ENCODE peak calls at places on chromosomes 4 and X, in nine cellular contexts. A is COR-L47, Q is GM19239, G is amniotic stem cell, F is activated T-cell treated with anti-CD3 and anti-CD28 coated beads for 4 hours, Z is left ventricle myocardium superior, V is psoas muscle, I is Calu3, R is dorsolateral prefrontal cortex. X is an unnamed sample.

GRCh38 chrX:50920132-50920531 is 9.6 kb downstream of the BMP15 start:
- DNase-seq in V (no peak), A (no peak), Z (no peak), R (no peak), G (no peak), F (no peak), Q (no peak), I (peak; percentile 10), X (no peak)

GRCh38 chr4:123640271-123640670 is 243.7 kb downstream of the SPRY1 start:
- DNase-seq in F (no peak), G (no peak), Z (no peak), R (no peak), Q (no peak), V (no peak), I (no peak), A (no peak), X (no peak)

GRCh38 chrX:134237363-134237702 is 351 bp downstream of the CCDC160 start:
- DNase-seq in Q (no peak), V (no peak), F (no peak), I (peak; percentile 11), R (peak; percentile 42), A (no peak), G (no peak), Z (no peak), X (no peak)

GRCh38 chrX:123171781-123172180 is 12.3 kb upstream of the GRIA3 start:
- DNase-seq in I (no peak), F (no peak), R (no peak), Q (no peak), V (no peak), G (no peak), Z (no peak), A (no peak), X (no peak)

GRCh38 chrX:147900349-147900748 is 11.4 kb upstream of the FMR1 start:
- DNase-seq in I (no peak), A (no peak), Q (no peak), Z (no peak), V (no peak), F (no peak), G (no peak), R (no peak), X (peak; percentile 6)

GRCh38 chr4:66357316-66357715 is 687.0 kb upstream of the EPHA5 start:
- DNase-seq in G (no peak), Q (no peak), Z (no peak), A (no peak), R (no peak), I (no peak), F (no peak), V (no peak), X (peak; percentile 37)

GRCh38 chr4:15149842-15150592 is 147.7 kb downstream of the CPEB2 start:
- DNase-seq in A (peak; percentile 66), G (peak; percentile 38), R (peak; percentile 91), F (no peak), Z (peak; percentile 87), I (peak; percentile 50), Q (peak; percentile 9), V (peak; percentile 84), X (peak; percentile 92)

GRCh38 chrX:151765026-151765425 is 30.5 kb downstream of the CNGA2 start:
- DNase-seq in Q (no peak), G (no peak), V (no peak), R (no peak), Z (no peak), A (no peak), I (no peak), F (no peak), X (no peak)

GRCh38 chr4:6177587-6178197 is 22.7 kb downstream of the JAKMIP1 start:
- DNase-seq in Z (peak; percentile 45), V (no peak), A (no peak), F (no peak), I (no peak), Q (no peak), R (no peak), G (no peak), X (peak; percentile 56)

GRCh38 chr4:67343162-67343561 is 202.1 kb downstream of the CENPC start:
- DNase-seq in V (no peak), R (no peak), Q (no peak), Z (no peak), F (no peak), A (no peak), G (no peak), I (no peak), X (no peak)

GRCh38 chr4:173642509-173642908 is 112.5 kb upstream of the HAND2 start:
- DNase-seq in A (no peak), Q (no peak), F (no peak), V (no peak), R (no peak), Z (no peak), G (no peak), I (no peak), X (peak; percentile 12)

X was measured in NCI-H69.